ENCODE peak calls at places on chromosomes 7 and 10, in ten cellular contexts. J is H1, T is stomach, L is sigmoid colon, N is ovary, G is HepG2, X is transverse colon, A is tibial nerve, D is GM12878, P is SK-N-SH. V is an unnamed sample. For H3K27me3 and H3K36me3, the result is how much of the 10 kb centered on the place peaks cover.

GRCh38 chr10:22308390-22308789 is 7.8 kb upstream of the COMMD3 start:
- DNase-seq in N (no peak), L (no peak), G (no peak), D (peak), A (no peak), X (no peak), P (no peak), J (no peak), T (no peak), V (no peak)

GRCh38 chr10:112094984-112095383 is 88.6 kb downstream of the GPAM start:
- DNase-seq in T (no peak), P (no peak), N (no peak), G (no peak), L (no peak), A (no peak), X (no peak), J (no peak), D (no peak), V (no peak)

GRCh38 chr10:62454696-62455451 is 80.7 kb downstream of the ZNF365 start:
- DNase-seq in N (no peak), T (no peak), G (no peak), D (no peak), J (no peak), A (peak), P (no peak), X (no peak), L (peak), V (peak)

GRCh38 chr7:82789883-82790609 is 346.5 kb upstream of the CACNA2D1 start:
- DNase-seq in L (no peak), X (no peak), A (no peak), N (no peak), T (no peak), G (no peak), J (no peak), D (no peak), P (no peak), V (no peak)

GRCh38 chr7:112726076-112726475 is 64.1 kb downstream of the TMEM168 start:
- DNase-seq in X (no peak), L (no peak), P (no peak), D (no peak), A (no peak), N (no peak), G (no peak), T (no peak), J (no peak), V (no peak)

GRCh38 chr7:100034871-100035510 is 14.6 kb upstream of the ZSCAN21 start:
- DNase-seq in N (no peak), T (no peak), X (no peak), G (no peak), P (no peak), J (no peak), A (no peak), D (no peak), L (no peak), V (no peak)

GRCh38 chr10:78815702-78816334 is 252.9 kb upstream of the ZMIZ1 start:
- DNase-seq in T (no peak), G (peak), P (no peak), A (no peak), N (no peak), D (no peak), L (no peak), X (no peak), J (no peak), V (no peak)

GRCh38 chr7:108083980-108084379 is 46.2 kb downstream of the LAMB4 start:
- DNase-seq in N (no peak), J (no peak), L (no peak), X (no peak), P (no peak), A (no peak), D (no peak), T (no peak), G (no peak), V (no peak)

GRCh38 chr10:80571352-80571751 is 33.6 kb downstream of the SH2D4B start:
- DNase-seq in G (no peak), L (no peak), J (no peak), P (no peak), A (no peak), D (no peak), T (no peak), X (no peak), N (no peak), V (no peak)

GRCh38 chr10:127880557-127880956 is 12.2 kb downstream of the CLRN3 start:
- DNase-seq in G (no peak), J (no peak), A (peak), P (no peak), D (no peak), X (no peak), L (no peak), T (no peak), N (no peak), V (peak)

GRCh38 chr10:78776746-78777145 is 292.0 kb upstream of the ZMIZ1 start:
- DNase-seq in G (no peak), J (no peak), P (no peak), D (no peak), N (no peak), X (no peak), T (no peak), L (no peak), A (no peak), V (no peak)

GRCh38 chr10:36256166-36256565 is 614.1 kb upstream of the FZD8 start:
- DNase-seq in L (no peak), A (peak), T (no peak), N (no peak), P (no peak), D (no peak), G (no peak), X (no peak), J (no peak), V (no peak)

GRCh38 chr7:12281026-12281425 is 69.9 kb downstream of the TMEM106B start:
- DNase-seq in N (no peak), G (no peak), P (no peak), A (no peak), J (no peak), D (no peak), L (no peak), T (no peak), X (no peak), V (no peak)

GRCh38 chr7:83155996-83156395 is 6.7 kb downstream of the PCLO start:
- DNase-seq in L (no peak), G (no peak), J (no peak), N (no peak), T (no peak), A (no peak), X (no peak), D (no peak), P (no peak), V (no peak)

GRCh38 chr7:134527979-134528371 is 608 bp downstream of the AKR1B10 start:
- DNase-seq in P (no peak), N (peak), D (no peak), T (no peak), X (no peak), L (no peak), J (no peak), A (peak), G (peak), V (no peak)

GRCh38 chr10:84537447-84537931 is 209.1 kb downstream of the CCSER2 start:
- DNase-seq in P (peak), N (peak), T (peak), X (peak), D (no peak), J (no peak), G (peak), A (peak), L (no peak), V (no peak)

GRCh38 chr7:20785211-20786048 is 1.3 kb downstream of the SP8 start:
- DNase-seq in N (no peak), D (no peak), T (peak), X (no peak), A (no peak), J (no peak), L (no peak), P (peak), G (no peak), V (no peak)

GRCh38 chr7:20787658-20788057 is 972 bp upstream of the SP8 start:
- DNase-seq in N (no peak), L (no peak), T (no peak), D (no peak), X (no peak), P (no peak), J (no peak), G (no peak), A (no peak), V (no peak)

GRCh38 chr7:20786049-20786412 is 655 bp downstream of the SP8 start:
- DNase-seq in X (no peak), D (no peak), P (peak), A (no peak), L (no peak), J (no peak), N (no peak), G (no peak), T (no peak), V (no peak)

GRCh38 chr7:20786779-20787651 is at the start of gene SP8:
- DNase-seq in X (no peak), P (peak), D (no peak), L (no peak), N (no peak), G (peak), A (no peak), T (no peak), J (no peak), V (no peak)

DNA sequence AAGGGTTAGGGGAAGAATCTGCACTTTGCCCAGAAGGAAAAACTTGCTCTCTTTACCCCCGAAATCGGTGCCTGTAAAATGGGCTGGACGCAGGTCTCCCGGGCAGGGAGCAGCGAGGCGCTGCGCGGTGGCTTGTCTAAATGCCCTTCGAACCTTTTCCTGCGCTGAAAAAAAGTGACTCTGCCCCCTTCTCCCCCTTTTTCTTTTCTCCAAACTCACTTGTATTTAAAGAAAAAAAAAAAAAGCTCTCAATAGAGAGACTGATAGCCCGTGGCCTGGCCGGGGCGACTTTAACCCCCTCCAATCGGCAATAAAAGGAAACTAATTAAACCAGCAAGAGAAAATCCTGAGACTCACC is 286 bp downstream of the SP8 start:
- DNase-seq in P (peak), L (no peak), X (no peak), T (no peak), N (no peak), G (no peak), J (no peak), A (no peak), D (no peak), V (no peak)
- H3K27me3 ChIP-seq in P (half or more), L (half or more), X (half or more), T (half or more), N (under half), G (half or more), J (under half), A (half or more), D (under half), V (under half)

GRCh38 chr7:17340655-17341054 is 42.2 kb downstream of the AHR start:
- DNase-seq in P (no peak), D (no peak), X (no peak), G (no peak), A (no peak), N (no peak), L (no peak), J (no peak), T (no peak), V (no peak)

GRCh38 chr7:17339139-17339538 is 40.7 kb downstream of the AHR start:
- DNase-seq in X (no peak), D (no peak), T (no peak), P (no peak), N (no peak), L (no peak), J (no peak), G (no peak), A (peak), V (no peak)

GRCh38 chr7:17336168-17336567 is 37.7 kb downstream of the AHR start:
- DNase-seq in J (no peak), A (no peak), L (no peak), G (no peak), N (no peak), D (no peak), X (no peak), P (no peak), T (no peak), V (no peak)

GRCh38 chr7:17342726-17343125 is 44.3 kb downstream of the AHR start:
- DNase-seq in L (no peak), J (no peak), G (no peak), P (no peak), X (no peak), N (no peak), D (no peak), A (no peak), T (no peak), V (no peak)

DNA sequence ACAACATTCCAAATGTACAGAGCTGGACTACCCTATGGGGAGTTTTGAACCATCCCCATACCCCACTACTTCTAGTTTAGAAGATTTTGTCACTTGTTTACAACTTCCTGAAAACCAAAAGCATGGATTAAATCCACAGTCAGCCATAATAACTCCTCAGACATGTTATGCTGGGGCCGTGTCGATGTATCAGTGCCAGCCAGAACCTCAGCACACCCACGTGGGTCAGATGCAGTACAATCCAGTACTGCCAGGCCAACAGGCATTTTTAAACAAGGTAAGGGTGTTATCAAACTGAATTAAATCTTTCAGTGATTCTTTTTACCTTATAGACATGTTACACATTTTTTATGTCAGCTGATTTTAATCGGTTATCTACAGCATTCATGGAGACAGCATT is 41.5 kb downstream of the AHR start:
- DNase-seq in X (no peak), G (no peak), A (no peak), J (no peak), P (no peak), L (no peak), N (no peak), T (no peak), D (no peak), V (no peak)
- H3K36me3 ChIP-seq in X (under half), G (under half), A (half or more), J (under half), P (under half), L (under half), N (under half), T (under half), D (under half), V (under half)

DNA sequence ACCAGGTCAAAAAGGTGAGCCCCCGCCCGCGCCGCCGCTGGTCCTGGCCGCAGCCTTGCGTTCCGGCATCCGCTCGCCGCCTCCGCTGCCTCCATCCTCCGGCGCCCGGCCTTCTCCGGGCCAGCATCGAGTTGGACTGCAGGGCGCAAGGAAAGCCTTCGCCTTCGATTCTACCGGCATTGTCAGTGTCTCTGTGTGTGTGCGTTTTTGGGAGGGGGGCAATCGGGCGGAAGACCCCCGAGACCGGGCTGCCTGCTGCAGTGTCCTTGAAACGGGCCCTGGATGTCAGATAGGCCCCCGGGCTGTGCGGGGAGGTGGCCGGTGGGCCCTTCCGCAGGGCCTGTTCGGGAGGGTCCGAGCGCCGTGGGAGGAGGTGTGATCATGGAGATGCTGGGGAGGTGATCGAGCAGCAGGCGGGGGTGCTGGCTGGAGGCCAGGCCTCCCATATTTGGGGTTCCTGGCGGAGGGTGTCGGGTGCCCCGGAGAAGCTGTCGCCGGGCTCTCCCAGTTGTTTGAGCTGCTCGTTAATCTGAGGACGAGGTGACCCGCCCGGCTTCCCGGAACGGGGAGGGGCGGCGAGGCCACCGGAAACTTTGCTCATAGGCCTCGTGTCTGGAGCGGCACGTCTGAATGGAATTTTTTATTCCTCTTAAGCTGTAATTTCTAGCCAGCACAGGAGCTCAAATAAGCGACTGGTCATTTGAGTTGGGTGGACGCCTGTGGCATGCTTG is 40.9 kb downstream of the HK1 start:
- DNase-seq in X (peak), T (peak), G (no peak), N (peak), P (peak), A (peak), J (no peak), D (no peak), L (peak), V (peak)
- TF ChIP-seq EP300 in X (peak), T (no peak), G (no peak), N (peak), P (no peak), A (peak), J (no peak), D (no peak), L (no peak), V (peak)

GRCh38 chr10:46555713-46556514 is 544 bp downstream of the GPRIN2 start:
- DNase-seq in G (no peak), X (peak), T (peak), A (peak), D (no peak), L (peak), J (peak), P (no peak), N (peak), V (peak)

GRCh38 chr10:46556515-46557318 is at the start of gene GPRIN2:
- DNase-seq in A (peak), G (no peak), T (peak), P (peak), D (no peak), X (peak), L (peak), N (peak), J (peak), V (peak)

GRCh38 chr10:46553238-46554049 is 3.0 kb downstream of the GPRIN2 start:
- DNase-seq in X (peak), J (no peak), A (peak), G (no peak), L (peak), P (no peak), T (no peak), N (peak), D (no peak), V (peak)

GRCh38 chr10:46554166-46554781 is 2.2 kb downstream of the GPRIN2 start:
- DNase-seq in P (no peak), D (no peak), X (no peak), N (no peak), J (no peak), L (no peak), G (no peak), A (peak), T (no peak), V (no peak)

DNA sequence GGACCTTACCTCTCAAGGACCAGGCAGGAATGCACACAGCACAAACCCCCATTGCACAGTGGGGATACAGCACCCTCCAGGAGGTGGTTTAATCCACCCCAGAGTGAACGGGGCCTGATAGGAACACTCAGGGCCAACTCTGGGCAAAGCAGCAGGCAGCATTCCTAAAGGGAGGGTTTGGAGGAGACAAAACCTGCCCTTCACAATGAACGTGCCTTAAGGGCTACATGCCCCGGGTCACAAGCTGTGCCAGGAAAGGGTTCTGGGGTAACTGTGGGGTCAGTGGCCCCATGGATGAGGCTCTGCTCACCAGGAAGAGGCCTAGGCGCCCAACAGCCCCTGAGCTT is 1.1 kb downstream of the GPRIN2 start:
- DNase-seq in P (no peak), G (no peak), X (no peak), J (no peak), D (no peak), A (no peak), T (no peak), L (peak), N (no peak), V (no peak)
- H3K27me3 ChIP-seq in P (under half), G (half or more), X (under half), J (under half), D (under half), A (half or more), T (under half), L (under half), N (under half), V (under half)

GRCh38 chr10:5735119-5735518 is 50.5 kb downstream of the TASOR2 start:
- DNase-seq in N (no peak), L (no peak), G (no peak), P (no peak), T (no peak), D (no peak), J (no peak), A (no peak), X (no peak), V (no peak)

GRCh38 chr10:5736591-5736990 is 52.0 kb downstream of the TASOR2 start:
- DNase-seq in D (no peak), L (no peak), A (no peak), T (no peak), X (no peak), J (no peak), P (no peak), G (no peak), N (no peak), V (no peak)

GRCh38 chr10:5737352-5737751 is 52.7 kb downstream of the TASOR2 start:
- DNase-seq in A (no peak), X (no peak), L (no peak), T (no peak), J (no peak), D (no peak), P (no peak), N (no peak), G (no peak), V (no peak)

GRCh38 chr10:5741276-5741675 is 56.6 kb downstream of the TASOR2 start:
- DNase-seq in N (no peak), G (no peak), P (no peak), X (no peak), A (no peak), D (no peak), L (no peak), J (no peak), T (no peak), V (no peak)

GRCh38 chr10:5738427-5738826 is 53.8 kb downstream of the TASOR2 start:
- DNase-seq in N (no peak), J (no peak), G (no peak), P (no peak), A (no peak), X (no peak), L (no peak), D (no peak), T (no peak), V (no peak)
- H3K36me3 ChIP-seq in N (under half), J (under half), G (under half), P (half or more), A (under half), X (under half), L (half or more), D (under half), T (under half), V (half or more)

DNA sequence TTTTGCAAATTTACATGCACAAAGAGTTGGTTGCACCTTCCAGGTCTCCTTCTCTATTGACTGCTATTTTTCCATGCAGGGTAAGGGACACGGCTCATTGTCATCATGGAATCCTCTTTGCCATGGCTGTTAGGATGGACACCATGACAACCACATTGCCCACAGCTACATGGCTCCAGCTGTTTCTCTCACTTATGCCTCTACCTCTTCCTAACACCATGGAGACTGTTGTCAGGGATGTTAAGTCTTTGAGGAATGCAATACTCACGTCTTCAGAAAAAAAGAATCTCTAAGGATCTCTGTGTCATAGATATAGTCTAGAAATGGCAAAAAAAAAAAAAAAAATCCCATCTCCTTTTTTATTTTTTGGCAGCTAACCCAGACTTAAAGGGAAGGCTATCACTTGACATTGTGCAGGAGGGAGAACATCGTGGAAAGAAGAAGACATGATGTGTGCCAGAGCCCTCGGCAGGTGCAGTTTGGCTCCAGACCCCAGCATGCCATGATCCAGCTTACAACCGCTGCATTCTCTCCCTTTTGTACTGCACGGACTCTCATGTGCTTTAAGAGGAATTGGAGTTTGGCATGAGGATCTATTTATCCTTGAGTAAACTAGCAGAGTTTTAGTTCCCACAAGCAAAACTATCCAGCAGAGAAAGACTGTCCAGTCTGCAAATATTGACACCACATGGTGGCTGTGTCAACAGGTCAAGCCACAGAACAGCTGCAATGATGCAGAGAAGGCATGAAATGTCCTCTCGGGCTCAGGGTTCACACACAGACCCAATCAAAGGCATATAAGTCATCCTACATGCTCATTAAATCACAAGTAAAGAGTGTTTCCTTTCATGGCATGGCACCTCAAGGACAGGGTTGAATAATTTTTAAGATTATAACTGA is 70.8 kb downstream of the FRMD4A start:
- DNase-seq in N (peak), L (no peak), D (no peak), P (no peak), T (no peak), G (peak), J (no peak), A (peak), X (no peak), V (no peak)
- TF ChIP-seq EP300 in N (no peak), L (no peak), D (no peak), P (no peak), T (no peak), G (peak), J (no peak), A (peak), X (no peak), V (no peak)